ENCODE peak calls at places on chromosomes 4 and X, in four cellular contexts. P is IMR-90, C is GM23248, G is psoas muscle. D is an unnamed sample. For H3K36me3, the result is how much of the 10 kb centered on the place peaks cover.

GRCh38 chrX:153708415-153708814 is 15.8 kb downstream of the BCAP31 start:
- DNase-seq in P (peak), C (peak), G (peak), D (no peak)

GRCh38 chr4:117400039-117400835 is 314.9 kb upstream of the TRAM1L1 start:
- DNase-seq in P (peak), G (no peak), C (peak), D (no peak)

GRCh38 chrX:71098302-71098701 is 2.7 kb downstream of the FOXO4 start:
- DNase-seq in C (peak), G (peak), P (peak), D (peak)

GRCh38 chr4:109406337-109406931 is 27.2 kb upstream of the SEC24B start:
- DNase-seq in G (no peak), P (peak), C (peak), D (no peak)

GRCh38 chr4:99848576-99848975 is 31.9 kb downstream of the DAPP1 start:
- DNase-seq in P (no peak), C (no peak), G (no peak), D (no peak)

GRCh38 chr4:178340468-178340867 is 898.2 kb upstream of the AGA start:
- DNase-seq in G (no peak), C (no peak), P (no peak), D (no peak)

GRCh38 chr4:124883642-124884041 is 171.1 kb upstream of the ANKRD50 start:
- DNase-seq in P (peak), G (no peak), C (peak), D (no peak)

GRCh38 chrX:100979881-100980607 is 10.5 kb downstream of the ARL13A start:
- DNase-seq in C (peak), G (no peak), P (peak), D (no peak)

GRCh38 chr4:166482755-166483154 is 609.7 kb downstream of the TLL1 start:
- DNase-seq in G (no peak), P (no peak), C (no peak), D (no peak)

GRCh38 chr4:139851639-139852038 is 186.0 kb downstream of the MGST2 start:
- DNase-seq in C (no peak), G (no peak), P (no peak), D (no peak)

GRCh38 chr4:40245794-40246546 is 49.1 kb downstream of the RHOH start:
- DNase-seq in C (no peak), G (no peak), P (no peak), D (no peak)

GRCh38 chr4:142719854-142720541 is 126.1 kb downstream of the INPP4B start:
- DNase-seq in G (no peak), C (peak), P (peak), D (no peak)

GRCh38 chrX:118251251-118251650 is 94.7 kb upstream of the WDR44 start:
- DNase-seq in G (no peak), C (peak), P (peak), D (no peak)

GRCh38 chr4:152536545-152537182 is 772 bp upstream of the FBXW7 start:
- DNase-seq in C (peak), G (no peak), P (peak), D (no peak)

GRCh38 chr4:169122405-169122804 is 112.3 kb upstream of the CBR4 start:
- DNase-seq in C (no peak), P (no peak), G (no peak), D (no peak)

GRCh38 chr4:169117591-169118081 is 107.6 kb upstream of the CBR4 start:
- DNase-seq in G (no peak), C (peak), P (peak), D (peak)

GRCh38 chr4:169120624-169121023 is 110.6 kb upstream of the CBR4 start:
- DNase-seq in G (no peak), C (no peak), P (no peak), D (no peak)

GRCh38 chr4:169124661-169125060 is 114.6 kb upstream of the CBR4 start:
- DNase-seq in C (no peak), G (no peak), P (peak), D (no peak)

DNA sequence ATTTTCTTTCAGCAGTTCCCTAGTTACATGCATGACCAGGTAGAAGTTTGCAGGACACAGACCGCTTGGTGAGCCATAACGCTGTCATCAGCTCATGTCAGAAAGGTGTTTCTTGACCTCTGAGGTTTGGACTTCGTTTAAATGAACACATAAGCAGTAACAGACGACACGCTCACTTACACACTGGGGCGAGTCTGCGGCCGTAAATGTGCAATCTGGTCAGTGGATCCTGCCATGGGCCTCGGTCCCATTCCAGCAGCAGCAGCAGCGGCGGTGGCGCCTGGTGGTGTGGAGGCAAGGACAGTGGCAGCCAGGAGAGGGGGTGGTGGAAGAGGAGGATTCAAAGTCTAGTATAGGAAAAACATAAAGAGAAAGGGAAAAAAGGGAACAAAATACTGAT is 111.9 kb upstream of the CBR4 start:
- DNase-seq in G (no peak), C (no peak), P (no peak), D (no peak)
- H3K36me3 ChIP-seq in G (half or more), C (half or more), P (under half), D (under half)

GRCh38 chrX:129590596-129590995 is 50.5 kb downstream of the OCRL start:
- DNase-seq in P (no peak), G (no peak), C (no peak), D (no peak)
- H3K36me3 ChIP-seq in P (under half), G (half or more), C (under half), D (under half)

GRCh38 chr4:145071560-145071959 is 26.4 kb downstream of the ANAPC10 start:
- DNase-seq in C (no peak), G (no peak), P (no peak), D (no peak)
- H3K36me3 ChIP-seq in C (under half), G (under half), P (under half), D (under half)

GRCh38 chr4:3371038-3371437 is 70.7 kb upstream of the HGFAC start:
- DNase-seq in P (no peak), C (peak), G (no peak), D (no peak)
- H3K36me3 ChIP-seq in P (under half), C (under half), G (under half), D (under half)

GRCh38 chr4:1821679-1822567 is 28.8 kb downstream of the FGFR3 start:
- DNase-seq in C (no peak), P (no peak), G (no peak), D (no peak)
- H3K36me3 ChIP-seq in C (under half), P (half or more), G (half or more), D (under half)

GRCh38 chr4:24521544-24521943 is 62.8 kb downstream of the DHX15 start:
- DNase-seq in C (peak), P (peak), G (no peak), D (no peak)

GRCh38 chr4:24533364-24533763 is 51.0 kb downstream of the DHX15 start:
- DNase-seq in P (peak), C (peak), G (no peak), D (no peak)

GRCh38 chr4:24529555-24529954 is 54.8 kb downstream of the DHX15 start:
- DNase-seq in G (no peak), C (no peak), P (no peak), D (no peak)

DNA sequence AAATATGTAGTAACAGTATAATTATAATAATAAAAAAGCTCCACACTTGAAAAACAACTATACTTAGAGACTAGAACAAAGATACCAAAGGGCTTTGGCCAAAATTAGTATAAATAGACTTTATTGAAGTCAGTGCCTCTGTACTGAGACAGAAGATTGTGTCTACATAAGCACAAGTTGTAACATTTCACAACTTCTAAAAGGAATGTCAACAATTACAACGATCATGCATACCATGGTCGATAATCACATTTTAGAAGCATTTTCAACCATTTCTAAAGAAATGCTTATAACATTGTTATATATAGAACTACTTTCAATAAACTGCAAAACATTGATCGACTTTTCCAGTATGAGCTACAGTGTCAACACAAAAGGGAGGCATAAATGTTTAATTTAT is 57.0 kb downstream of the DHX15 start:
- DNase-seq in P (peak), G (no peak), C (peak), D (no peak)
- H3K36me3 ChIP-seq in P (under half), G (half or more), C (half or more), D (under half)

GRCh38 chr4:24578364-24578763 is 6.0 kb downstream of the DHX15 start:
- DNase-seq in G (no peak), P (no peak), C (no peak), D (no peak)
- H3K36me3 ChIP-seq in G (under half), P (under half), C (under half), D (under half)

D was measured in aorta.